ENCODE peak calls at places on chromosomes 1 and 21, in six cellular contexts. One of them, this sample, is unnamed.

GRCh38 chr1:77313491-77313890 is 31.7 kb downstream of the AK5 start:
- DNase-seq in Caco-2: peak
- DNase-seq in aorta: no peak
- DNase-seq in sciatic nerve: no peak
- DNase-seq in T-helper 9 cell: no peak
- DNase-seq in fibroblast of lung: peak
- DNase-seq in this sample: no peak

GRCh38 chr1:2093055-2093454 is 42.8 kb downstream of the PRKCZ start:
- DNase-seq in Caco-2: no peak
- DNase-seq in aorta: no peak
- DNase-seq in sciatic nerve: no peak
- DNase-seq in T-helper 9 cell: no peak
- DNase-seq in fibroblast of lung: no peak
- DNase-seq in this sample: no peak

GRCh38 chr1:111733996-111734369 is 5.2 kb downstream of the INKA2 start:
- DNase-seq in Caco-2: no peak
- DNase-seq in aorta: no peak
- DNase-seq in sciatic nerve: no peak
- DNase-seq in T-helper 9 cell: no peak
- DNase-seq in fibroblast of lung: no peak
- DNase-seq in this sample: no peak

GRCh38 chr1:152036316-152037216 is at the start of gene S100A11:
- DNase-seq in Caco-2: peak
- DNase-seq in aorta: peak
- DNase-seq in sciatic nerve: peak
- DNase-seq in T-helper 9 cell: peak
- DNase-seq in fibroblast of lung: peak
- DNase-seq in this sample: peak

GRCh38 chr1:3067671-3068399 is 1.2 kb upstream of the PRDM16 start:
- DNase-seq in Caco-2: no peak
- DNase-seq in aorta: peak
- DNase-seq in sciatic nerve: peak
- DNase-seq in T-helper 9 cell: no peak
- DNase-seq in fibroblast of lung: no peak
- DNase-seq in this sample: no peak

GRCh38 chr1:184480711-184481110 is 93.9 kb downstream of the C1orf21 start:
- DNase-seq in Caco-2: no peak
- DNase-seq in aorta: no peak
- DNase-seq in sciatic nerve: no peak
- DNase-seq in T-helper 9 cell: no peak
- DNase-seq in fibroblast of lung: no peak
- DNase-seq in this sample: no peak

GRCh38 chr1:1006305-1007159 is 6.6 kb upstream of the HES4 start:
- DNase-seq in Caco-2: peak
- DNase-seq in aorta: no peak
- DNase-seq in sciatic nerve: no peak
- DNase-seq in T-helper 9 cell: no peak
- DNase-seq in fibroblast of lung: no peak
- DNase-seq in this sample: no peak

GRCh38 chr1:46183926-46184557 is 7.8 kb upstream of the P3R3URF start:
- DNase-seq in Caco-2: no peak
- DNase-seq in aorta: peak
- DNase-seq in sciatic nerve: no peak
- DNase-seq in T-helper 9 cell: no peak
- DNase-seq in fibroblast of lung: no peak
- DNase-seq in this sample: no peak

GRCh38 chr1:212450331-212450881 is 17.7 kb downstream of the NENF start:
- DNase-seq in Caco-2: no peak
- DNase-seq in aorta: peak
- DNase-seq in sciatic nerve: no peak
- DNase-seq in T-helper 9 cell: no peak
- DNase-seq in fibroblast of lung: no peak
- DNase-seq in this sample: no peak

GRCh38 chr1:29454616-29455380 is 218.5 kb downstream of the PTPRU start:
- DNase-seq in Caco-2: no peak
- DNase-seq in aorta: peak
- DNase-seq in sciatic nerve: no peak
- DNase-seq in T-helper 9 cell: no peak
- DNase-seq in fibroblast of lung: no peak
- DNase-seq in this sample: no peak

GRCh38 chr21:29186246-29186645 is 55.8 kb downstream of the MAP3K7CL start:
- DNase-seq in Caco-2: no peak
- DNase-seq in aorta: no peak
- DNase-seq in sciatic nerve: no peak
- DNase-seq in T-helper 9 cell: no peak
- DNase-seq in fibroblast of lung: no peak
- DNase-seq in this sample: no peak

GRCh38 chr1:90716552-90717355 is at the start of gene BARHL2:
- DNase-seq in Caco-2: no peak
- DNase-seq in aorta: no peak
- DNase-seq in sciatic nerve: no peak
- DNase-seq in T-helper 9 cell: no peak
- DNase-seq in fibroblast of lung: no peak
- DNase-seq in this sample: no peak

GRCh38 chr21:41952568-41953248 is 1.1 kb downstream of the C2CD2 start:
- DNase-seq in Caco-2: no peak
- DNase-seq in aorta: no peak
- DNase-seq in sciatic nerve: no peak
- DNase-seq in T-helper 9 cell: no peak
- DNase-seq in fibroblast of lung: no peak
- DNase-seq in this sample: no peak

GRCh38 chr1:117673405-117673804 is 67.6 kb downstream of the TENT5C start:
- DNase-seq in Caco-2: no peak
- DNase-seq in aorta: no peak
- DNase-seq in sciatic nerve: no peak
- DNase-seq in T-helper 9 cell: no peak
- DNase-seq in fibroblast of lung: peak
- DNase-seq in this sample: no peak

GRCh38 chr1:51240096-51240495 is 4.0 kb downstream of the RNF11 start:
- DNase-seq in Caco-2: no peak
- DNase-seq in aorta: no peak
- DNase-seq in sciatic nerve: no peak
- DNase-seq in T-helper 9 cell: no peak
- DNase-seq in fibroblast of lung: no peak
- DNase-seq in this sample: no peak

GRCh38 chr1:63640633-63641567 is 47.7 kb downstream of the PGM1 start:
- DNase-seq in Caco-2: peak
- DNase-seq in aorta: no peak
- DNase-seq in sciatic nerve: no peak
- DNase-seq in T-helper 9 cell: no peak
- DNase-seq in fibroblast of lung: no peak
- DNase-seq in this sample: no peak

GRCh38 chr1:45340816-45341215 is 576 bp upstream of the MUTYH start:
- DNase-seq in Caco-2: no peak
- DNase-seq in aorta: no peak
- DNase-seq in sciatic nerve: no peak
- DNase-seq in T-helper 9 cell: no peak
- DNase-seq in fibroblast of lung: no peak
- DNase-seq in this sample: no peak

This sample was measured in T-helper 1 cell.